ENCODE peak calls at places on chromosomes 6 and 20, in seven cellular contexts. N is tibial nerve, J is stomach, E is IMR-90, P is sigmoid colon, C is A549, L is breast epithelium. F is an unnamed sample.

GRCh38 chr6:166715065-166715464 is 88.0 kb upstream of the RPS6KA2 start:
- DNase-seq in N (no peak), J (no peak), E (no peak), P (no peak), C (no peak), L (no peak), F (no peak)

GRCh38 chr20:19815553-19815991 is 57.5 kb downstream of the RIN2 start:
- DNase-seq in N (peak), J (no peak), E (peak), P (peak), C (peak), L (no peak), F (no peak)

GRCh38 chr6:24761193-24761835 is 13.4 kb upstream of the GMNN start:
- DNase-seq in N (no peak), J (no peak), E (no peak), P (no peak), C (no peak), L (no peak), F (no peak)

GRCh38 chr6:40852667-40853383 is 186.2 kb downstream of the UNC5CL start:
- DNase-seq in N (no peak), J (no peak), E (no peak), P (no peak), C (peak), L (no peak), F (no peak)

GRCh38 chr6:10151144-10151915 is 263.5 kb downstream of the TFAP2A start:
- DNase-seq in N (no peak), J (no peak), E (peak), P (no peak), C (no peak), L (no peak), F (no peak)

GRCh38 chr6:114558153-114558552 is 215.3 kb upstream of the HS3ST5 start:
- DNase-seq in N (no peak), J (no peak), E (no peak), P (no peak), C (no peak), L (no peak), F (no peak)

GRCh38 chr6:129235167-129236072 is 352.5 kb downstream of the LAMA2 start:
- DNase-seq in N (no peak), J (no peak), E (no peak), P (no peak), C (no peak), L (no peak), F (no peak)

GRCh38 chr20:3315110-3315509 is 76.1 kb upstream of the SLC4A11 start:
- DNase-seq in N (no peak), J (no peak), E (no peak), P (no peak), C (no peak), L (no peak), F (no peak)

GRCh38 chr6:26195924-26196845 is 109.0 kb downstream of the HFE start:
- DNase-seq in N (no peak), J (no peak), E (peak), P (no peak), C (no peak), L (no peak), F (no peak)

GRCh38 chr20:62858059-62858458 is 3.6 kb downstream of the TCFL5 start:
- DNase-seq in N (no peak), J (no peak), E (no peak), P (peak), C (no peak), L (no peak), F (no peak)

GRCh38 chr20:5636841-5637240 is 113.4 kb upstream of the SHLD1 start:
- DNase-seq in N (no peak), J (no peak), E (no peak), P (no peak), C (no peak), L (no peak), F (no peak)

GRCh38 chr20:24694727-24695528 is 225.5 kb downstream of the SYNDIG1 start:
- DNase-seq in N (no peak), J (peak), E (no peak), P (peak), C (no peak), L (peak), F (peak)

GRCh38 chr20:1844723-1845523 is 50.3 kb upstream of the SIRPA start:
- DNase-seq in N (peak), J (peak), E (peak), P (peak), C (no peak), L (no peak), F (peak)

GRCh38 chr6:8535505-8535904 is 100.2 kb upstream of the SLC35B3 start:
- DNase-seq in N (no peak), J (no peak), E (no peak), P (no peak), C (no peak), L (no peak), F (no peak)

GRCh38 chr6:82182756-82183155 is 64.8 kb downstream of the IBTK start:
- DNase-seq in N (no peak), J (no peak), E (peak), P (no peak), C (no peak), L (no peak), F (no peak)

GRCh38 chr20:61770203-61770602 is 295.5 kb downstream of the TAF4 start:
- DNase-seq in N (no peak), J (no peak), E (no peak), P (peak), C (no peak), L (peak), F (no peak)

GRCh38 chr6:143967861-143968498 is 40.1 kb downstream of the PLAGL1 start:
- DNase-seq in N (no peak), J (no peak), E (peak), P (no peak), C (no peak), L (no peak), F (no peak)

GRCh38 chr20:53737404-53738038 is 143.9 kb upstream of the ZNF217 start:
- DNase-seq in N (no peak), J (no peak), E (no peak), P (no peak), C (no peak), L (no peak), F (no peak)

GRCh38 chr6:15365273-15365687 is 119.4 kb downstream of the JARID2 start:
- DNase-seq in N (peak), J (peak), E (peak), P (peak), C (peak), L (peak), F (peak)

GRCh38 chr6:127464881-127465459 is 5.8 kb upstream of the KIAA0408 start:
- DNase-seq in N (peak), J (peak), E (peak), P (peak), C (peak), L (peak), F (peak)

GRCh38 chr6:160124007-160124406 is 2.4 kb downstream of the SLC22A1 start:
- DNase-seq in N (no peak), J (no peak), E (no peak), P (no peak), C (no peak), L (no peak), F (no peak)

GRCh38 chr20:47210470-47210869 is 146.0 kb downstream of the ZMYND8 start:
- DNase-seq in N (no peak), J (no peak), E (no peak), P (no peak), C (no peak), L (no peak), F (no peak)

GRCh38 chr6:135083992-135084915 is 29.6 kb upstream of the HBS1L start:
- DNase-seq in N (no peak), J (no peak), E (no peak), P (no peak), C (no peak), L (no peak), F (no peak)

GRCh38 chr6:4645713-4646356 is 130.4 kb upstream of the CDYL start:
- DNase-seq in N (no peak), J (no peak), E (no peak), P (no peak), C (no peak), L (no peak), F (no peak)

GRCh38 chr6:26187981-26188635 is 100.9 kb downstream of the HFE start:
- DNase-seq in N (no peak), J (no peak), E (peak), P (no peak), C (no peak), L (no peak), F (no peak)

GRCh38 chr6:17032595-17033591 is 69.0 kb upstream of the STMND1 start:
- DNase-seq in N (peak), J (peak), E (peak), P (peak), C (peak), L (peak), F (peak)

GRCh38 chr6:45480697-45481415 is 103.1 kb upstream of the SUPT3H start:
- DNase-seq in N (no peak), J (no peak), E (no peak), P (no peak), C (no peak), L (no peak), F (no peak)

GRCh38 chr20:34222208-34222607 is 19.0 kb upstream of the ASIP start:
- DNase-seq in N (no peak), J (no peak), E (peak), P (no peak), C (no peak), L (no peak), F (no peak)

GRCh38 chr20:62236674-62236996 is 1.7 kb upstream of the OSBPL2 start:
- DNase-seq in N (no peak), J (no peak), E (no peak), P (no peak), C (no peak), L (no peak), F (no peak)

GRCh38 chr6:34260576-34261267 is 11.9 kb upstream of the SMIM29 start:
- DNase-seq in N (no peak), J (no peak), E (no peak), P (no peak), C (no peak), L (no peak), F (no peak)

GRCh38 chr20:22691369-22692118 is 107.2 kb upstream of the FOXA2 start:
- DNase-seq in N (peak), J (peak), E (peak), P (peak), C (peak), L (peak), F (peak)

GRCh38 chr6:13191461-13191860 is 136.9 kb downstream of the TBC1D7 start:
- DNase-seq in N (no peak), J (no peak), E (no peak), P (no peak), C (no peak), L (no peak), F (no peak)

GRCh38 chr6:164690702-164691500 is 618.5 kb downstream of the C6orf118 start:
- DNase-seq in N (no peak), J (no peak), E (no peak), P (no peak), C (no peak), L (no peak), F (no peak)

GRCh38 chr6:157187182-157188093 is 135.9 kb downstream of the TMEM242 start:
- DNase-seq in N (no peak), J (peak), E (no peak), P (peak), C (no peak), L (no peak), F (peak)

GRCh38 chr20:57092112-57092899 is 174.1 kb downstream of the BMP7 start:
- DNase-seq in N (peak), J (peak), E (peak), P (peak), C (peak), L (peak), F (peak)

GRCh38 chr6:138087549-138087948 is 19.7 kb downstream of the PERP start:
- DNase-seq in N (no peak), J (no peak), E (no peak), P (no peak), C (peak), L (no peak), F (no peak)

GRCh38 chr20:61907081-61907891 is 158.4 kb downstream of the TAF4 start:
- DNase-seq in N (no peak), J (no peak), E (no peak), P (no peak), C (no peak), L (no peak), F (peak)

GRCh38 chr20:33337119-33337518 is 54.1 kb downstream of the BPIFB1 start:
- DNase-seq in N (no peak), J (no peak), E (no peak), P (no peak), C (no peak), L (no peak), F (no peak)

GRCh38 chr20:23005761-23006160 is 29.4 kb upstream of the SSTR4 start:
- DNase-seq in N (no peak), J (no peak), E (no peak), P (no peak), C (no peak), L (no peak), F (no peak)

GRCh38 chr6:128474481-128474880 is 45.9 kb downstream of the PTPRK start:
- DNase-seq in N (no peak), J (no peak), E (peak), P (no peak), C (no peak), L (no peak), F (no peak)

DNA sequence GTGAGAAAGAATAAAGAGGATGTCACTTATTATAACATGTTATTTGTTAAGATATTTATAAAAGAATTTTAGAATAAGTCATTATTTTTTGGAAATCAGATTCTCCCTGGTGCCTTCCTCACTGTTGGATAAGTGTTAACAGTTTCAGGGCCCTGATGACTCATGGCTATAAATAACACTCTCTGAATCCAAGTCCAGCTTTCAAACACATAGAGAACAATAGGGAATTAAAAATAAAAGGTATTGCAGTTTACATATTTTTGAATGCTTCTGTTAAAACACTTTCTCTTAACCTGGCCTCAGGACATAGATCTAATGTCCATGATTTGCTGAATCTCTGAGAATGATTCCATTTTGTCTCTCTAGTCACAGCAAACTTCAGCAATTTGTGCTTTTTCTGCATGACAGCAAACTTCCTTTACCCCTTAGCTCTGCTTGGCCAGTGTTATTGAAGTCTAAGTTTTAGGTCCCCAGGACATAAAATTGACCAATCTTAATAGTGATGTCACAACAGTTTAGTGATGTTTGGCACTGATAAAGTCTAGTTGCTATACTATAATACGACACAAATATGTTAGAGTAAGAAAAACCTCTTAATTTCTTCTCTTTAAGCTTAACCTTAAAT is 1192.4 kb upstream of the CITED2 start:
- DNase-seq in N (no peak), J (no peak), E (peak), P (no peak), C (no peak), L (no peak), F (no peak)
- H3K27ac ChIP-seq in N (peak), J (no peak), E (no peak), P (peak), C (no peak), L (no peak), F (peak)

DNA sequence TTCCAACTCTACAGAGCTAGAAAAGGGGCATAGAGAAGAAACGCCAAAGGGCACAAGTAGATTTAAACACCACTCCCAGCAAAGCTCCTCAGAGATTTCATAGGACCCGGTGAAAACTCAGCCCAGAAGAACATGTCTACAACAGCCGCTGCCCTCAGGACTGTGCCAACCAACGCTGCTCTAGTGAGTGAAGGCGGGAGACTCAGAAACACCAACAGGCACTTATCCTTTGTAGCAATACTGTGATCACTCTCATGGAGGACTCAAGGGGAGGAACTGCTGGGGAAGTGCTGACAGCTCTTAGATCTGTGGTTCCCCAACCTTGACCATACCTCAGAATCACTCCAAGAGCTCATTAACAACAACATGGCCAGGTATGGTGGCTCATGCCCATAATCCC is 39.5 kb downstream of the STAU1 start:
- DNase-seq in N (no peak), J (no peak), E (no peak), P (no peak), C (no peak), L (no peak), F (no peak)
- TF ChIP-seq CTCF in N (no peak), J (no peak), E (no peak), P (no peak), C (no peak), L (no peak), F (no peak)

GRCh38 chr6:38176797-38177751 is 357.5 kb downstream of the ZFAND3 start:
- DNase-seq in N (no peak), J (no peak), E (peak), P (peak), C (no peak), L (no peak), F (no peak)

GRCh38 chr6:38179794-38180430 is 360.4 kb downstream of the ZFAND3 start:
- DNase-seq in N (no peak), J (peak), E (no peak), P (no peak), C (no peak), L (peak), F (no peak)

GRCh38 chr6:38179300-38179699 is 359.8 kb downstream of the ZFAND3 start:
- DNase-seq in N (no peak), J (peak), E (no peak), P (no peak), C (no peak), L (peak), F (no peak)

GRCh38 chr6:38178584-38178886 is 359.0 kb downstream of the ZFAND3 start:
- DNase-seq in N (no peak), J (no peak), E (no peak), P (no peak), C (no peak), L (peak), F (no peak)

GRCh38 chr6:38177885-38178583 is 358.5 kb downstream of the ZFAND3 start:
- DNase-seq in N (no peak), J (no peak), E (no peak), P (peak), C (no peak), L (no peak), F (no peak)
- TF ChIP-seq POLR2A in N (no peak), J (no peak), E (no peak), P (no peak), C (no peak), L (no peak), F (no peak)

GRCh38 chr20:36543187-36544133 is 2.1 kb downstream of the MYL9 start:
- DNase-seq in N (peak), J (no peak), E (peak), P (peak), C (no peak), L (no peak), F (peak)
- H3K27ac ChIP-seq in N (peak), J (no peak), E (peak), P (peak), C (no peak), L (peak), F (peak)

DNA sequence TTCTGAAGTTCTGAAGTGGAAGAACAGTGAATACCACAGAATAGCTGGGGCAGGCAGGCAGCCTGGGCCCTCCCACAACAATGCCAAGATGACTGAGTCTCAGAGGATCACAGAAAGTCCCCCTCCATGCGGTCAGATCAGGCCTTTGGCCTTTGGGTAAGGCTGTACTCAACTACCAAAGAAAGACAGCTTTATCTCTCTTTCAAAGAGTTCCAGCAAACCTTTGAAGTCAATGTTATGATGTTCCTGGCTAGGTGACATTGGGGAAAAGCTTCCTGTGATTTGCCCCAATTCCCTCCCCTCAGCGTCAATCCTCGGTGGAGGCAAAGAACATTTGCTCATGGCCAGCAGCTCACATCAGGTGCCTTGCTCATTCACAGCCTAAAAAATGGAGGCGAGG is 10.7 kb upstream of the FBXO9 start:
- DNase-seq in N (no peak), J (no peak), E (no peak), P (no peak), C (no peak), L (no peak), F (no peak)
- TF ChIP-seq CTCF in N (no peak), J (no peak), E (no peak), P (no peak), C (no peak), L (no peak), F (no peak)

GRCh38 chr6:70395301-70395672 is 18.0 kb upstream of the FAM135A start:
- DNase-seq in N (no peak), J (no peak), E (no peak), P (no peak), C (no peak), L (no peak), F (no peak)

GRCh38 chr6:70396796-70397729 is 16.2 kb upstream of the FAM135A start:
- DNase-seq in N (no peak), J (no peak), E (no peak), P (no peak), C (no peak), L (no peak), F (no peak)

GRCh38 chr6:70396163-70396562 is 17.1 kb upstream of the FAM135A start:
- DNase-seq in N (no peak), J (no peak), E (no peak), P (no peak), C (no peak), L (no peak), F (no peak)

GRCh38 chr6:70391513-70391912 is 21.8 kb upstream of the FAM135A start:
- DNase-seq in N (no peak), J (no peak), E (no peak), P (no peak), C (no peak), L (no peak), F (no peak)

GRCh38 chr6:70394518-70395300 is 18.6 kb upstream of the FAM135A start:
- DNase-seq in N (no peak), J (no peak), E (no peak), P (no peak), C (no peak), L (no peak), F (no peak)
- TF ChIP-seq POLR2A in N (no peak), J (no peak), E (no peak), P (no peak), C (no peak), L (no peak), F (no peak)

DNA sequence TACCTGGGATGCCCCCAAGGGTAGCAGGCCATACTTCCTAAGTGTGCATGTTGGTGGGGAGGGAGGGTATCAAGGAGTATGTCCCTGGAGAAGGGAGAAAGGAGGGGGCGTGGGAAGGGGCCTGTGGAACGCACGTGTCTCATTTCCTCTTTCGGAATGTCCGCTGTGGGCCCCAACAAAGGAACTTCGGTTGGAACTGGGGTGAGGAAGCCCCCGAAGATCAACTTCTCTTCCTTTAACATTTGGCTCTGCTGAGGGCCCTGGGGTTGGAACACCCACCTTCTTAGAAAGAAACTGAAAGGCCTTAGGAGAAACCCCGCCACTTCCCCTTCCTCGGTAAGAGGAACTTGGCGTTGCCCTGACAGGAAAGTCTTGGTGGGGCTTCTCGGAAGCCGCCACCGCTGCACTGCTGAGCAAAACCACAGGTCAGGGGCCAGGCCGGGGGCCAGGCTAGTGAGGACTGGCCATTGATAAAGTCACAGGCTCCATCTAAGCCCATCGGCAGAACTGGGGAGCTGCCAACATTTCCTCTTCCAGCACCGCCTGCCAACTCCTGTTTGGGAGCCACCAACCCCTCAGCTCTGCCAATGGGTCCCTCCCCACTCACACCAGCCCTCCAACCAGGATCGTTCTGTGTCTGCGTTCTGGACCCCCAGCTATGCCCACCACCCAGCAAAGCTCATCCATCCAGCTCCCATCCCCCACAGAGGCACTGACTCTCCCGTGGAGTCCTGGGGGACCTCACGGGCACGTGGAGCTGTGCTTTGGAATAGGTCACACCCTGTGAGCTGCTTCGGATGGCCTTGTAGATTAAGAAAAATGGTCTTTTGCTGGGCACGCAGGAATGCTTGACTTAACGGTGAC is 44.8 kb downstream of the FGD2 start:
- DNase-seq in N (no peak), J (peak), E (no peak), P (peak), C (no peak), L (no peak), F (peak)
- H3K27ac ChIP-seq in N (no peak), J (no peak), E (no peak), P (no peak), C (peak), L (peak), F (peak)

F was measured in heart left ventricle.